ENCODE peak calls at places on chromosomes 16 and 17, in four cellular contexts. M is AG04450, V is pancreas, X is heart left ventricle. F is an unnamed sample.

GRCh38 chr17:72761893-72762622 is 330.4 kb downstream of the SLC39A11 start:
- DNase-seq in M (no peak), V (no peak), X (no peak), F (no peak)

GRCh38 chr17:74757502-74757901 is 9.1 kb downstream of the NHERF1 start:
- DNase-seq in V (no peak), X (peak), M (no peak), F (no peak)

GRCh38 chr17:77233635-77234334 is 93.0 kb downstream of the SEC14L1 start:
- DNase-seq in X (no peak), M (peak), V (no peak), F (peak)

GRCh38 chr17:75731716-75732498 is 10.6 kb downstream of the ITGB4 start:
- DNase-seq in V (no peak), X (no peak), M (no peak), F (no peak)

GRCh38 chr17:31699281-31699680 is 159.8 kb downstream of the COPRS start:
- DNase-seq in M (no peak), V (no peak), X (no peak), F (no peak)

GRCh38 chr17:61499632-61500031 is 47.4 kb downstream of the TBX4 start:
- DNase-seq in M (no peak), V (no peak), X (no peak), F (no peak)

GRCh38 chr17:27390540-27390939 is 65.7 kb upstream of the KSR1 start:
- DNase-seq in X (no peak), M (no peak), V (no peak), F (no peak)

GRCh38 chr17:33234930-33235685 is 58.0 kb downstream of the ASIC2 start:
- DNase-seq in X (peak), M (peak), V (peak), F (peak)

GRCh38 chr17:82805254-82805653 is 34.6 kb downstream of the ZNF750 start:
- DNase-seq in M (no peak), V (no peak), X (no peak), F (no peak)

GRCh38 chr17:10197721-10198508 is 491 bp downstream of the GAS7 start:
- DNase-seq in M (no peak), V (no peak), X (peak), F (no peak)

GRCh38 chr17:19304209-19304608 is 58.3 kb downstream of the B9D1 start:
- DNase-seq in V (peak), X (no peak), M (no peak), F (no peak)

GRCh38 chr17:83124871-83125514 is 45.6 kb downstream of the METRNL start:
- DNase-seq in X (peak), M (no peak), V (no peak), F (no peak)

GRCh38 chr17:29116652-29117439 is 63.4 kb downstream of the MYO18A start:
- DNase-seq in X (peak), V (peak), M (no peak), F (no peak)

GRCh38 chr17:28371245-28372202 is at the start of gene SARM1:
- DNase-seq in V (peak), X (peak), M (peak), F (peak)

GRCh38 chr17:48819466-48819865 is 2.4 kb upstream of the TTLL6 start:
- DNase-seq in V (no peak), X (no peak), M (no peak), F (no peak)
- TF ChIP-seq CTCF in V (no peak), X (no peak), M (no peak), F (no peak)

DNA sequence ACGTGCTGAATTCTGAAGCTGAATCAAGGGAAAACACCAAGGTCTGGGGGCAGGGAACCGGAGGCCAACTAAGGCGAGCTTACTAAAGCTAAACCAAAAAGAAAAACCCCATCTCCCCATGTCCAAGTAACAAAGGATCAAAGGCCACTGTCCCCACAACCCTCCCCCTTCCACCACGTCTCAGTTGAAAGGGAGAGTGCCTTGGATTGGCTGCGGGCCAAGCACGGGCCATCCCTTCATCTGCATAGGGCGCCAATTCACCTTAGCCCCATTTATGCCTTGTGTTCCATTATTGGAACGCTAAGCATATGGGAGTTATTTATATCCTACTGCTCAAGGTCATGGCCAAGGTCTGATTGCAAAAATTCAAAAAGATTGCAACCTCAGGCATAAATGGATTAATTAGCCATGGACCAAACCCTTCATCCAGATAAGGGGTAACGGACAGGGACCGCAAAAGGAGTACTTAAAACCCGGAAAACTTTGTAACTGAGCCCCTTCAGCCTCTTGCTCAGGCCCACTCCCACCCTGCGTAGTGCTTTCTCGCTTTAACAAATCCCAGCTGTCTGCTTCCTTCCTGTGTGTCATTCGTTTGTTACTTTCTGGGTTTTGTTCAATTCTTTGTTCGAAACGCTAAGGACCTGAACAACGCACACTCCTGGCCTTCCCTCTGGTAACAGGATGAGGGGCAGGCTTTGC is 753 bp upstream of the ATP6V0D1 start:
- DNase-seq in M (no peak), X (peak), V (no peak), F (no peak)
- H3K4me3 ChIP-seq in M (peak), X (peak), V (peak), F (peak)

GRCh38 chr17:58329035-58329807 is 626 bp upstream of the TSPOAP1 start:
- DNase-seq in X (peak), V (no peak), M (no peak), F (no peak)
- TF ChIP-seq CTCF in X (peak), V (no peak), M (peak), F (peak)

GRCh38 chr17:50097455-50097854 is 2.3 kb downstream of the PDK2 start:
- DNase-seq in V (no peak), X (peak), M (no peak), F (no peak)

GRCh38 chr17:50095626-50096037 is 481 bp downstream of the PDK2 start:
- DNase-seq in V (no peak), X (no peak), M (no peak), F (no peak)

GRCh38 chr17:50097907-50098306 is 2.8 kb downstream of the PDK2 start:
- DNase-seq in M (no peak), V (no peak), X (no peak), F (no peak)

GRCh38 chr17:50096092-50096491 is 941 bp downstream of the PDK2 start:
- DNase-seq in V (no peak), M (no peak), X (peak), F (no peak)

DNA sequence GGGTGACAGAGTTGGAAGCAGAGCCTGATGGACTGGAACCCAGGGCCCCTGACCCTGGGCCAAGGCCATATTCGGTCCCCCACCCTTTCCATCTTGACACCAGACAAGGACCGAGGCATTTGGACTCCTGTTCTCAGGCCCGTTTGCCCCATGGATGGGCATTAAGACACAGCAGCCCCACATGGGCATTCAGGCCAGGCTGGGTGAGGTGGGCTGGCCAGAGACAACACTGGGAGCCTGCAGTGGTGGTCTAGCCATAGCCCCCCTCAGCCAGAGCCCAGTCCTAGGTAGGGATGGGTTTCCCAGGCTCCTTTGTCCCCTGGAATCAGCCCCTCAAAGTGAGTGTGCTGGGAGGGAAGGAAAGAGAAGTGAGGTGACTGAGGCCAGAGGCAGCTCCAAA is 1.6 kb downstream of the PDK2 start:
- DNase-seq in V (no peak), X (peak), M (no peak), F (no peak)
- H3K4me3 ChIP-seq in V (no peak), X (no peak), M (no peak), F (no peak)

F was measured in HFF-Myc.